ENCODE peak calls at places on chromosomes 6 and 20, in nine cellular contexts. V, L, R, D, S, H, U, O and X are unnamed samples.

GRCh38 chr6:32223258-32224235 is at the start of gene NOTCH4:
- DNase-seq in H (no peak), U (no peak), V (no peak), L (no peak), R (no peak), O (no peak), S (no peak), D (no peak), X (no peak)

GRCh38 chr20:63461364-63461763 is 11.1 kb downstream of the KCNQ2 start:
- DNase-seq in V (no peak), D (no peak), R (no peak), U (no peak), O (peak), H (no peak), S (no peak), L (peak), X (no peak)

GRCh38 chr20:44979090-44979621 is 12.8 kb downstream of the STK4 start:
- DNase-seq in R (no peak), H (peak), L (peak), U (no peak), S (peak), O (peak), V (peak), D (no peak), X (no peak)

GRCh38 chr6:90204327-90204726 is 92.3 kb downstream of the BACH2 start:
- DNase-seq in H (no peak), V (no peak), L (no peak), S (no peak), O (no peak), R (no peak), D (no peak), U (no peak), X (no peak)

GRCh38 chr20:9311132-9311531 is 203.3 kb upstream of the LAMP5 start:
- DNase-seq in S (peak), D (no peak), R (no peak), V (no peak), O (no peak), H (no peak), L (no peak), U (no peak), X (no peak)

GRCh38 chr6:157089258-157089657 is 234.1 kb downstream of the TMEM242 start:
- DNase-seq in S (peak), V (no peak), D (no peak), L (peak), R (peak), U (no peak), O (no peak), H (no peak), X (no peak)

GRCh38 chr20:23387118-23387443 is 25.1 kb downstream of the GZF1 start:
- DNase-seq in V (no peak), O (no peak), L (no peak), H (no peak), U (no peak), S (no peak), D (no peak), R (no peak), X (no peak)

GRCh38 chr6:110075406-110075805 is 97.3 kb downstream of the GPR6 start:
- DNase-seq in L (no peak), D (no peak), O (no peak), U (no peak), S (peak), R (no peak), V (no peak), H (no peak), X (no peak)

GRCh38 chr6:7959453-7959852 is 48.9 kb upstream of the TXNDC5 start:
- DNase-seq in D (no peak), R (no peak), L (no peak), S (no peak), O (no peak), U (no peak), H (no peak), V (no peak), X (no peak)

GRCh38 chr20:25077610-25078169 is 4.3 kb downstream of the VSX1 start:
- DNase-seq in S (peak), U (no peak), H (no peak), R (no peak), D (no peak), L (no peak), O (no peak), V (no peak), X (no peak)

GRCh38 chr6:89843070-89843469 is 13.4 kb downstream of the CASP8AP2 start:
- DNase-seq in L (peak), U (no peak), S (peak), O (no peak), H (no peak), D (no peak), R (no peak), V (no peak), X (no peak)

GRCh38 chr20:3158968-3159431 is 665 bp downstream of the FASTKD5 start:
- DNase-seq in D (no peak), U (no peak), H (no peak), L (peak), O (no peak), V (no peak), S (peak), R (no peak), X (no peak)

GRCh38 chr6:2498224-2498623 is 252.5 kb downstream of the MYLK4 start:
- DNase-seq in V (no peak), U (no peak), O (no peak), D (no peak), R (no peak), L (no peak), S (peak), H (no peak), X (peak)

GRCh38 chr6:52995913-52996685 is 1.0 kb upstream of the GSTA4 start:
- DNase-seq in S (peak), D (no peak), V (peak), R (no peak), O (peak), U (peak), L (no peak), H (peak), X (no peak)

GRCh38 chr6:108115598-108116058 is 41.1 kb upstream of the OSTM1 start:
- DNase-seq in U (no peak), O (no peak), V (peak), H (peak), S (peak), R (no peak), L (peak), D (no peak), X (no peak)

GRCh38 chr20:438581-439469 is 23.5 kb downstream of the TBC1D20 start:
- DNase-seq in H (peak), D (peak), U (no peak), L (no peak), V (no peak), R (no peak), O (peak), S (no peak), X (no peak)

GRCh38 chr6:134138226-134138975 is 86.0 kb upstream of the SLC2A12 start:
- DNase-seq in D (no peak), L (peak), S (peak), V (no peak), H (no peak), R (no peak), O (no peak), U (peak), X (no peak)

GRCh38 chr6:28218312-28219248 is 6.5 kb upstream of the ZSCAN9 start:
- DNase-seq in V (peak), U (peak), R (no peak), H (peak), L (peak), D (peak), O (no peak), S (peak), X (peak)

GRCh38 chr6:134630468-134631180 is 312.7 kb upstream of the SGK1 start:
- DNase-seq in V (peak), S (no peak), R (no peak), H (no peak), O (no peak), U (no peak), L (no peak), D (no peak), X (no peak)

GRCh38 chr20:58708246-58708931 is 15.8 kb downstream of the NPEPL1 start:
- DNase-seq in L (no peak), S (no peak), U (no peak), O (no peak), H (no peak), D (no peak), R (no peak), V (no peak), X (no peak)

GRCh38 chr20:14282140-14282539 is 55.3 kb downstream of the FLRT3 start:
- DNase-seq in L (no peak), R (no peak), O (no peak), V (no peak), S (no peak), U (no peak), H (no peak), D (no peak), X (no peak)

GRCh38 chr6:150652848-150653613 is 53.3 kb downstream of the PLEKHG1 start:
- DNase-seq in H (no peak), V (no peak), U (no peak), D (no peak), R (no peak), O (no peak), S (no peak), L (no peak), X (no peak)

GRCh38 chr6:104714796-104715195 is 144.9 kb downstream of the HACE1 start:
- DNase-seq in U (no peak), D (no peak), R (no peak), S (no peak), L (no peak), O (no peak), H (no peak), V (no peak), X (no peak)

GRCh38 chr6:83193747-83194582 is 808 bp downstream of the RWDD2A start:
- DNase-seq in H (peak), R (no peak), O (peak), D (peak), L (peak), U (peak), V (peak), S (no peak), X (peak)

GRCh38 chr20:625360-625932 is 15.3 kb upstream of the TCF15 start:
- DNase-seq in R (no peak), V (no peak), U (no peak), L (no peak), D (no peak), H (no peak), S (no peak), O (no peak), X (no peak)